ENCODE peak calls at places on chromosomes 11 and 22, in seven cellular contexts. One of them, this sample, is unnamed. For H3K27me3, the result is how much of the 10 kb centered on the place peaks cover.

GRCh38 chr22:31490496-31490925 is 869 bp upstream of the EIF4ENIF1 start:
- DNase-seq in psoas muscle: peak
- DNase-seq in keratinocyte: no peak
- DNase-seq in dorsolateral prefrontal cortex: peak
- DNase-seq in astrocyte: peak
- DNase-seq in BJ: peak
- DNase-seq in right atrium auricular region: peak
- DNase-seq in this sample: peak

GRCh38 chr11:101336155-101336554 is 206.5 kb upstream of the PGR start:
- DNase-seq in psoas muscle: no peak
- DNase-seq in keratinocyte: no peak
- DNase-seq in dorsolateral prefrontal cortex: no peak
- DNase-seq in astrocyte: no peak
- DNase-seq in BJ: no peak
- DNase-seq in right atrium auricular region: no peak
- DNase-seq in this sample: no peak

GRCh38 chr11:73875840-73876239 is 806 bp downstream of the COA4 start:
- DNase-seq in psoas muscle: no peak
- DNase-seq in keratinocyte: no peak
- DNase-seq in dorsolateral prefrontal cortex: no peak
- DNase-seq in astrocyte: no peak
- DNase-seq in BJ: no peak
- DNase-seq in right atrium auricular region: no peak
- DNase-seq in this sample: no peak

GRCh38 chr11:34755671-34756070 is 134.8 kb downstream of the EHF start:
- DNase-seq in psoas muscle: no peak
- DNase-seq in keratinocyte: no peak
- DNase-seq in dorsolateral prefrontal cortex: no peak
- DNase-seq in astrocyte: no peak
- DNase-seq in BJ: no peak
- DNase-seq in right atrium auricular region: no peak
- DNase-seq in this sample: no peak

GRCh38 chr22:27381960-27382742 is 419.4 kb downstream of the MN1 start:
- DNase-seq in psoas muscle: no peak
- DNase-seq in keratinocyte: no peak
- DNase-seq in dorsolateral prefrontal cortex: no peak
- DNase-seq in astrocyte: no peak
- DNase-seq in BJ: no peak
- DNase-seq in right atrium auricular region: peak
- DNase-seq in this sample: no peak

GRCh38 chr11:83566948-83567347 is 280.8 kb upstream of the CCDC90B start:
- DNase-seq in psoas muscle: no peak
- DNase-seq in keratinocyte: no peak
- DNase-seq in dorsolateral prefrontal cortex: no peak
- DNase-seq in astrocyte: peak
- DNase-seq in BJ: peak
- DNase-seq in right atrium auricular region: no peak
- DNase-seq in this sample: no peak

GRCh38 chr11:72224587-72225410 is at the start of gene INPPL1:
- DNase-seq in psoas muscle: peak
- DNase-seq in keratinocyte: no peak
- DNase-seq in dorsolateral prefrontal cortex: no peak
- DNase-seq in astrocyte: no peak
- DNase-seq in BJ: no peak
- DNase-seq in right atrium auricular region: peak
- DNase-seq in this sample: no peak

GRCh38 chr11:116073854-116074837 is 569.9 kb upstream of the CADM1 start:
- DNase-seq in psoas muscle: no peak
- DNase-seq in keratinocyte: no peak
- DNase-seq in dorsolateral prefrontal cortex: peak
- DNase-seq in astrocyte: peak
- DNase-seq in BJ: no peak
- DNase-seq in right atrium auricular region: no peak
- DNase-seq in this sample: no peak

GRCh38 chr11:75475767-75476650 is 43.0 kb upstream of the KLHL35 start:
- DNase-seq in psoas muscle: peak
- DNase-seq in keratinocyte: no peak
- DNase-seq in dorsolateral prefrontal cortex: no peak
- DNase-seq in astrocyte: no peak
- DNase-seq in BJ: no peak
- DNase-seq in right atrium auricular region: peak
- DNase-seq in this sample: no peak

GRCh38 chr11:117538731-117539130 is 211.1 kb downstream of the CEP164 start:
- DNase-seq in psoas muscle: no peak
- DNase-seq in keratinocyte: no peak
- DNase-seq in dorsolateral prefrontal cortex: no peak
- DNase-seq in astrocyte: no peak
- DNase-seq in BJ: no peak
- DNase-seq in right atrium auricular region: no peak
- DNase-seq in this sample: no peak

GRCh38 chr11:38123673-38124072 is 1525.6 kb upstream of the RAG2 start:
- DNase-seq in psoas muscle: no peak
- DNase-seq in keratinocyte: no peak
- DNase-seq in dorsolateral prefrontal cortex: no peak
- DNase-seq in astrocyte: no peak
- DNase-seq in BJ: no peak
- DNase-seq in right atrium auricular region: no peak
- DNase-seq in this sample: no peak

GRCh38 chr22:27628891-27629631 is 172.5 kb downstream of the MN1 start:
- DNase-seq in psoas muscle: no peak
- DNase-seq in keratinocyte: no peak
- DNase-seq in dorsolateral prefrontal cortex: no peak
- DNase-seq in astrocyte: no peak
- DNase-seq in BJ: no peak
- DNase-seq in right atrium auricular region: no peak
- DNase-seq in this sample: no peak

GRCh38 chr11:76891793-76892192 is 31.1 kb downstream of the ACER3 start:
- DNase-seq in psoas muscle: no peak
- DNase-seq in keratinocyte: no peak
- DNase-seq in dorsolateral prefrontal cortex: no peak
- DNase-seq in astrocyte: no peak
- DNase-seq in BJ: no peak
- DNase-seq in right atrium auricular region: no peak
- DNase-seq in this sample: no peak

GRCh38 chr11:18379201-18379600 is 15.2 kb upstream of the LDHA start:
- DNase-seq in psoas muscle: no peak
- DNase-seq in keratinocyte: no peak
- DNase-seq in dorsolateral prefrontal cortex: no peak
- DNase-seq in astrocyte: no peak
- DNase-seq in BJ: no peak
- DNase-seq in right atrium auricular region: no peak
- DNase-seq in this sample: no peak

GRCh38 chr11:18383388-18384156 is 10.8 kb upstream of the LDHA start:
- DNase-seq in psoas muscle: peak
- DNase-seq in keratinocyte: peak
- DNase-seq in dorsolateral prefrontal cortex: no peak
- DNase-seq in astrocyte: peak
- DNase-seq in BJ: peak
- DNase-seq in right atrium auricular region: peak
- DNase-seq in this sample: peak

GRCh38 chr11:18390088-18390487 is 4.3 kb upstream of the LDHA start:
- DNase-seq in psoas muscle: no peak
- DNase-seq in keratinocyte: no peak
- DNase-seq in dorsolateral prefrontal cortex: no peak
- DNase-seq in astrocyte: no peak
- DNase-seq in BJ: no peak
- DNase-seq in right atrium auricular region: no peak
- DNase-seq in this sample: no peak

DNA sequence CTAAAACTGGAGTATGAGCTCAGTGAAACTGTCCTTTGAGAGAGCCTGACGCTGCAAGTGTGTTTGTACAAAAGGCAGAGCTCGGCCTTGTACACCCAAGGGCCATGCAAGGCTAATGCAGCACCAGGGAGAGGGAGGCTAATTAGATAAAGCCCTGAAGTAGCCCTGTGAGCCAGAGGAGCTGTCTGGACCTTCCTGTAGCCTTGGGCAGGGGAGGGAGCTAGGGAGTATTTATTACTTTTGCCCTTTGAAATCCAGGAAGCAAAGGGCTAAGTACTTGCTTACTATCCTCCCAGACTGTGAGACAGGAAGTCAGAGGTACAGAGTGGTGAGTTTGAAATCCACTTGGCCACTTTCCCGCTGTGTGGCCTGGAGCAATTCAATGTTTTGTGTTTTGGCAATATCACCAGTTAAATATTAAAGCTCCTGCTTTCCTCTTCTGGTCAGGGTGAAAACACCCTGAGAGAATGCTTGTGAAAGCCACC is 10.2 kb upstream of the LDHA start:
- DNase-seq in psoas muscle: peak
- DNase-seq in keratinocyte: no peak
- DNase-seq in dorsolateral prefrontal cortex: no peak
- DNase-seq in astrocyte: peak
- DNase-seq in BJ: peak
- DNase-seq in right atrium auricular region: peak
- DNase-seq in this sample: peak
- TF ChIP-seq CTCF in psoas muscle: no peak
- TF ChIP-seq CTCF in keratinocyte: no peak
- TF ChIP-seq CTCF in dorsolateral prefrontal cortex: no peak
- TF ChIP-seq CTCF in astrocyte: no peak
- TF ChIP-seq CTCF in BJ: no peak
- TF ChIP-seq CTCF in right atrium auricular region: no peak
- TF ChIP-seq CTCF in this sample: no peak

GRCh38 chr22:23065495-23066122 is 4.7 kb upstream of the GNAZ start:
- DNase-seq in psoas muscle: no peak
- DNase-seq in keratinocyte: no peak
- DNase-seq in dorsolateral prefrontal cortex: peak
- DNase-seq in astrocyte: no peak
- DNase-seq in BJ: no peak
- DNase-seq in right atrium auricular region: peak
- DNase-seq in this sample: peak

GRCh38 chr22:23065069-23065451 is 5.3 kb upstream of the GNAZ start:
- DNase-seq in psoas muscle: no peak
- DNase-seq in keratinocyte: no peak
- DNase-seq in dorsolateral prefrontal cortex: peak
- DNase-seq in astrocyte: no peak
- DNase-seq in BJ: no peak
- DNase-seq in right atrium auricular region: no peak
- DNase-seq in this sample: peak

GRCh38 chr22:23067691-23068090 is 2.6 kb upstream of the GNAZ start:
- DNase-seq in psoas muscle: no peak
- DNase-seq in keratinocyte: no peak
- DNase-seq in dorsolateral prefrontal cortex: peak
- DNase-seq in astrocyte: no peak
- DNase-seq in BJ: no peak
- DNase-seq in right atrium auricular region: no peak
- DNase-seq in this sample: peak

GRCh38 chr22:23067023-23067650 is 3.2 kb upstream of the GNAZ start:
- DNase-seq in psoas muscle: no peak
- DNase-seq in keratinocyte: no peak
- DNase-seq in dorsolateral prefrontal cortex: peak
- DNase-seq in astrocyte: no peak
- DNase-seq in BJ: no peak
- DNase-seq in right atrium auricular region: no peak
- DNase-seq in this sample: no peak

DNA sequence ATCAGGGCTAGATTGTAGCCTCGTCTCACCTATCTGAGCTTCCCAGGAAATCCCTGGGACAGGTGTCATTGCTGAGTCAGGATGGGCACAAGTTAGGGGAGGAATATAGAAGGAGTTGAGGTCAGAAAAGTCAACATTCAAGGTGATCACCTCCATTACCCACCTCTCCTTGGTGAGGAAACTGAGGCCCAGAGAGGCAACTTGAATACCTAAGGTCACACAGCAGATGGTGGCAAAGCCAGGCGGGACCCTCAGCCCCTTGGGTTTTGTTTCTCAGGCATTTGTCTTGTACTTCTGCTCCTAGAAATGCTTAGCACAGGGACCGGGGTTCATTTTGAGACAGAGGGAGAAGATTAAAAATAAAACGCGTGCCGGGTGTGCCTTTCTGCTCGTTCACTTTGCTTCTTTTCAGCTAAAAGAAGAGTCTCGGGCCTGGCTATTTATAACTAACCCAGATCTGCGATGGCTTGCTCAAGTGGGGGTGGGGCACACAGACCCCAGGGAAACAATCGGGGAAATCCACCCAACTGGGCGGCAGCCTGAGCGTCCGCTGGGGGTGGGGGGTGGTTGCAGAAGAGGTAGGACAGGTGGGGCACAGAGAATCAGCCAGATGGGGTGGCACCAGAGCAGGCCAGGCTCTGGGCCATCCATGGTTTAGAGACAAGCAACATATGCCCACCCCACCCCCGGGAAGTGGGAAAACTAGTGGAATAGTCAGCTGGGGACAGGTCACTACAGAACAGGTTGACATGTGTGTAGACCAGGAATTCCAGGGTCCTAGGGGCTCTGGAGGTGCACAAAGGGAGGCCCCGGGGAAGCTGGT is 3.9 kb upstream of the GNAZ start:
- DNase-seq in psoas muscle: no peak
- DNase-seq in keratinocyte: no peak
- DNase-seq in dorsolateral prefrontal cortex: peak
- DNase-seq in astrocyte: no peak
- DNase-seq in BJ: no peak
- DNase-seq in right atrium auricular region: peak
- DNase-seq in this sample: peak
- H3K27me3 ChIP-seq in psoas muscle: under half
- H3K27me3 ChIP-seq in keratinocyte: under half
- H3K27me3 ChIP-seq in dorsolateral prefrontal cortex: under half
- H3K27me3 ChIP-seq in astrocyte: under half
- H3K27me3 ChIP-seq in BJ: under half
- H3K27me3 ChIP-seq in right atrium auricular region: under half
- H3K27me3 ChIP-seq in this sample: under half

DNA sequence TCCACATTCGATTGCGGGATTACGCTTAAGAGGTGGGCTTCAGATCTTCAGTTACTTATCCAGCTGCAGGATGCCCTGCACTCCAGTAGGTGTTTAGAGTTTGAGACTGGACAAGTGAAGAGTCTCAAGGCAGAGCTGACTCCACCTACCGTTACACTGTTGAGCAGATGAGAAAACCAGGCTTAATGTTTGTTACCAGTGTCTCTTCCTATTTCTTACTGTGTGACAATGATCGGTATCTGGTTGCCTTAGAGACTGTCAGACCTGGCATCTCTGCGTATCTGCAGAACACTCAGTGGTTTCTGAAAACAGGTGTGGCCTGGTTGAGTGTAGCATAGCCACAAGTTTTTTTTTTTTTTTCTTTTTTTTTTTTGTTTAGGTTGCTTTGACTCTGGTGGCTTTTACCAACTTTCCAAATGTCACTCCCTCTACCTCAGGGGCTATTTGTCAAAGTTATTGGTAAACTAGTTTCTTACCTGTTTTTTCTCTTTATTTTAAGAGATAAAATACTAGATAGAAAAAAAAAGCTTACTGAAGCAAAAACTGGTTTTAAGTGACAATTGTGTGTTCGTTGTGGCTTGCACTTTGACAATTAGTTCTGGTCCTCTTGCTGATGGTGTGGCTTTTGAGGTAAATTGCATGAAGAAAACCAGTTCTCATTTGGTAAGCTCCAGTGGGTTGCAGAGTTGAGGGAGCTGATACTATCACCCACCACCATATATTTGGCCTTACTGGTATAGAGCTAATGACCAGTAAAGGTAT is 284.8 kb downstream of the ETS1 start:
- DNase-seq in psoas muscle: no peak
- DNase-seq in keratinocyte: no peak
- DNase-seq in dorsolateral prefrontal cortex: no peak
- DNase-seq in astrocyte: no peak
- DNase-seq in BJ: no peak
- DNase-seq in right atrium auricular region: no peak
- DNase-seq in this sample: no peak
- TF ChIP-seq CTCF in psoas muscle: no peak
- TF ChIP-seq CTCF in keratinocyte: no peak
- TF ChIP-seq CTCF in dorsolateral prefrontal cortex: no peak
- TF ChIP-seq CTCF in astrocyte: no peak
- TF ChIP-seq CTCF in BJ: no peak
- TF ChIP-seq CTCF in right atrium auricular region: no peak
- TF ChIP-seq CTCF in this sample: no peak

GRCh38 chr22:37338539-37339246 is 56.4 kb downstream of the CYTH4 start:
- DNase-seq in psoas muscle: no peak
- DNase-seq in keratinocyte: no peak
- DNase-seq in dorsolateral prefrontal cortex: no peak
- DNase-seq in astrocyte: no peak
- DNase-seq in BJ: no peak
- DNase-seq in right atrium auricular region: no peak
- DNase-seq in this sample: no peak
- H3K27me3 ChIP-seq in psoas muscle: under half
- H3K27me3 ChIP-seq in keratinocyte: half or more
- H3K27me3 ChIP-seq in dorsolateral prefrontal cortex: under half
- H3K27me3 ChIP-seq in astrocyte: under half
- H3K27me3 ChIP-seq in BJ: under half
- H3K27me3 ChIP-seq in right atrium auricular region: under half
- H3K27me3 ChIP-seq in this sample: under half